ENCODE peak calls at places on chromosome X, in seven cellular contexts. S is progenitor cell of endocrine pancreas, A is caudate nucleus, N is mesendoderm, H is ovary, J is neural crest cell, W is glutamatergic neuron. Z is an unnamed sample.

GRCh38 chrX:150680974-150681373 is 12.2 kb upstream of the MTMR1 start:
- DNase-seq in J (no peak), N (peak; percentile 45), H (peak; percentile 47), A (no peak), W (no peak), S (no peak), Z (no peak)

GRCh38 chrX:147846676-147847075 is 65.0 kb upstream of the FMR1 start:
- DNase-seq in W (no peak), A (no peak), S (no peak), H (no peak), N (no peak), J (no peak), Z (no peak)

GRCh38 chrX:101252634-101253033 is 33.0 kb downstream of the DRP2 start:
- DNase-seq in J (no peak), N (no peak), H (no peak), S (no peak), W (no peak), A (no peak), Z (no peak)

GRCh38 chrX:153380691-153381090 is 20.5 kb downstream of the PNMA6E start:
- DNase-seq in W (no peak), J (no peak), A (no peak), H (no peak), S (no peak), N (no peak), Z (no peak)

GRCh38 chrX:140440891-140441290 is 64.0 kb downstream of the SOX3 start:
- DNase-seq in A (no peak), W (peak; percentile 21), S (no peak), N (peak; percentile 57), J (peak; percentile 37), H (no peak), Z (no peak)

GRCh38 chrX:131830400-131831184 is 192.5 kb upstream of the STK26 start:
- DNase-seq in A (peak; percentile 5), W (peak; percentile 70), N (peak; percentile 98), S (peak; percentile 73), J (peak; percentile 79), H (peak; percentile 73), Z (no peak)

GRCh38 chrX:2817036-2817435 is 11.7 kb upstream of the GYG2 start:
- DNase-seq in J (no peak), A (no peak), W (no peak), N (no peak), S (no peak), H (no peak), Z (no peak)

GRCh38 chrX:42079968-42080367 is 156.6 kb upstream of the CASK start:
- DNase-seq in J (no peak), H (no peak), S (no peak), W (no peak), A (no peak), N (no peak), Z (no peak)

GRCh38 chrX:10677490-10677889 is 57.1 kb upstream of the MID1 start:
- DNase-seq in J (peak; percentile 13), W (peak; percentile 25), S (no peak), A (no peak), H (no peak), N (peak; percentile 36), Z (no peak)

GRCh38 chrX:103864886-103865534 is 33.0 kb upstream of the RAB9B start:
- DNase-seq in S (no peak), H (no peak), J (no peak), N (no peak), A (no peak), W (no peak), Z (no peak)

GRCh38 chrX:12970691-12971202 is 4.2 kb upstream of the TMSB4X start:
- DNase-seq in W (peak; percentile 28), S (no peak), A (no peak), J (no peak), N (peak; percentile 78), H (no peak), Z (no peak)

GRCh38 chrX:3504916-3505315 is 158.5 kb upstream of the MXRA5 start:
- DNase-seq in S (no peak), N (no peak), W (no peak), J (no peak), H (no peak), A (no peak), Z (no peak)

GRCh38 chrX:69051901-69052300 is 113.4 kb downstream of the PJA1 start:
- DNase-seq in N (no peak), A (no peak), J (no peak), S (no peak), W (no peak), H (no peak), Z (no peak)

GRCh38 chrX:115652221-115652620 is 91.2 kb downstream of the PLS3 start:
- DNase-seq in A (no peak), S (no peak), H (no peak), J (no peak), W (no peak), N (no peak), Z (no peak)

GRCh38 chrX:152907084-152907651 is 9.3 kb downstream of the ZNF185 start:
- DNase-seq in W (no peak), A (no peak), N (peak; percentile 92), H (no peak), J (peak; percentile 32), S (no peak), Z (no peak)

GRCh38 chrX:72142094-72142843 is 10.6 kb upstream of the RTL5 start:
- DNase-seq in N (no peak), S (no peak), H (no peak), J (peak; percentile 23), W (peak; percentile 58), A (no peak), Z (no peak)

GRCh38 chrX:154049209-154050112 is 29.8 kb upstream of the IRAK1 start:
- DNase-seq in H (no peak), S (no peak), J (no peak), N (no peak), W (no peak), A (no peak), Z (no peak)

GRCh38 chrX:19046343-19047215 is 62.7 kb upstream of the PHKA2 start:
- DNase-seq in S (no peak), H (no peak), N (no peak), W (no peak), A (no peak), J (no peak), Z (no peak)

GRCh38 chrX:21691512-21692018 is 33.4 kb upstream of the KLHL34 start:
- DNase-seq in W (no peak), S (no peak), A (no peak), N (peak; percentile 10), H (no peak), J (no peak), Z (no peak)

GRCh38 chrX:1027680-1028079 is 184.8 kb downstream of the CRLF2 start:
- DNase-seq in W (no peak), N (no peak), J (no peak), A (no peak), S (no peak), H (no peak), Z (no peak)

GRCh38 chrX:146581981-146582712 is 227.4 kb upstream of the CXorf51B start:
- DNase-seq in N (peak; percentile 28), S (no peak), H (no peak), W (no peak), J (no peak), A (peak; percentile 2), Z (no peak)

GRCh38 chrX:42797646-42798045 is 19.7 kb upstream of the PPP1R2C start:
- DNase-seq in J (no peak), N (peak; percentile 10), W (no peak), H (no peak), S (no peak), A (no peak), Z (no peak)

GRCh38 chrX:84441143-84441542 is 61.1 kb downstream of the HDX start:
- DNase-seq in W (no peak), H (no peak), A (no peak), S (no peak), J (no peak), N (no peak), Z (no peak)

GRCh38 chrX:72262077-72262476 is 15.0 kb downstream of the RPS4X start:
- DNase-seq in W (no peak), N (no peak), S (no peak), J (no peak), A (no peak), H (no peak), Z (no peak)

GRCh38 chrX:8988456-8988855 is 45.5 kb downstream of the FAM9B start:
- DNase-seq in A (no peak), H (peak; percentile 46), W (no peak), S (no peak), J (no peak), N (no peak), Z (no peak)

GRCh38 chrX:139930923-139931645 is 1.8 kb downstream of the ATP11C start:
- DNase-seq in N (peak; percentile 36), A (no peak), J (peak; percentile 8), H (no peak), S (peak; percentile 10), W (peak; percentile 40), Z (no peak)

GRCh38 chrX:104665691-104666090 is 99.7 kb downstream of the IL1RAPL2 start:
- DNase-seq in N (no peak), A (no peak), H (no peak), S (no peak), W (no peak), J (no peak), Z (no peak)

GRCh38 chrX:21658746-21659145 is 616 bp upstream of the KLHL34 start:
- DNase-seq in S (no peak), N (no peak), W (no peak), J (no peak), H (no peak), A (no peak), Z (no peak)

GRCh38 chrX:14354541-14354940 is 174.8 kb upstream of the GLRA2 start:
- DNase-seq in N (no peak), W (no peak), A (no peak), J (no peak), H (no peak), S (no peak), Z (no peak)

GRCh38 chrX:123860983-123861382 is 1.1 kb downstream of the XIAP start:
- DNase-seq in W (no peak), H (no peak), A (no peak), N (no peak), S (no peak), J (no peak), Z (no peak)

GRCh38 chrX:2708601-2709200 is 17.6 kb downstream of the CD99 start:
- DNase-seq in W (no peak), S (no peak), N (no peak), J (no peak), A (no peak), H (no peak), Z (no peak)

GRCh38 chrX:13667940-13668339 is 15.0 kb downstream of the TCEANC start:
- DNase-seq in J (no peak), N (no peak), W (no peak), A (no peak), H (no peak), S (no peak), Z (no peak)

GRCh38 chrX:44914532-44915198 is 41.7 kb downstream of the KDM6A start:
- DNase-seq in S (no peak), A (no peak), N (no peak), J (no peak), H (no peak), W (no peak), Z (no peak)

GRCh38 chrX:40543661-40544328 is 37.0 kb upstream of the ATP6AP2 start:
- DNase-seq in N (peak; percentile 81), A (no peak), H (no peak), J (peak; percentile 28), S (no peak), W (no peak), Z (no peak)

GRCh38 chrX:101191217-101191750 is 28.3 kb upstream of the DRP2 start:
- DNase-seq in S (peak; percentile 32), A (no peak), N (peak; percentile 74), J (peak; percentile 34), W (peak; percentile 34), H (peak; percentile 60), Z (no peak)

GRCh38 chrX:52983526-52983925 is 25.2 kb upstream of the FAM156A start:
- DNase-seq in W (no peak), H (peak; percentile 45), J (no peak), N (no peak), A (no peak), S (no peak), Z (no peak)

GRCh38 chrX:40651620-40652223 is 4.4 kb upstream of the CXorf38 start:
- DNase-seq in N (peak; percentile 41), A (peak; percentile 12), J (peak; percentile 62), W (peak; percentile 52), S (peak; percentile 38), H (peak; percentile 67), Z (no peak)